ENCODE peak calls at places on chromosomes 4 and X, in seven cellular contexts. O is hepatocyte; G is EH; T is foreskin fibroblast; I is AG08396; F is HS-5; Y is effector CD4-positive, alpha-beta T cell. N is an unnamed sample.

GRCh38 chr4:126799971-126800722 is 832.6 kb upstream of the INTU start:
- DNase-seq in F (no peak), I (no peak), T (peak), Y (no peak), G (peak), O (peak), N (no peak)

GRCh38 chrX:68999351-68999750 is 165.9 kb downstream of the PJA1 start:
- DNase-seq in Y (no peak), F (no peak), G (no peak), O (no peak), T (no peak), I (no peak), N (no peak)

GRCh38 chrX:140071037-140071436 is 105.7 kb upstream of the CXorf66 start:
- DNase-seq in F (no peak), T (no peak), Y (no peak), G (no peak), I (no peak), O (no peak), N (no peak)

GRCh38 chrX:110125435-110125834 is 122.5 kb downstream of the TMEM164 start:
- DNase-seq in I (no peak), F (no peak), O (peak), Y (no peak), G (peak), T (no peak), N (no peak)

GRCh38 chr4:7843831-7844230 is 95.8 kb downstream of the AFAP1 start:
- DNase-seq in T (no peak), G (no peak), O (no peak), F (no peak), I (no peak), Y (no peak), N (no peak)

GRCh38 chrX:72554448-72555140 is 18.0 kb downstream of the HDAC8 start:
- DNase-seq in T (no peak), I (no peak), Y (no peak), O (peak), F (no peak), G (no peak), N (no peak)

GRCh38 chrX:78652971-78653822 is 5.9 kb downstream of the RTL3 start:
- DNase-seq in I (peak), G (peak), T (peak), Y (no peak), F (peak), O (no peak), N (no peak)

GRCh38 chrX:24145340-24146186 is 4.0 kb upstream of the ZFX start:
- DNase-seq in I (peak), Y (no peak), T (no peak), G (peak), O (no peak), F (peak), N (no peak)

GRCh38 chrX:19774905-19775304 is 112.5 kb downstream of the SH3KBP1 start:
- DNase-seq in I (no peak), T (no peak), O (no peak), G (no peak), Y (no peak), F (no peak), N (no peak)

GRCh38 chr4:119816473-119816872 is 187.9 kb upstream of the PDE5A start:
- DNase-seq in T (no peak), G (no peak), O (no peak), I (no peak), Y (no peak), F (no peak), N (no peak)

GRCh38 chr4:53313510-53313909 is 52.4 kb downstream of the SCFD2 start:
- DNase-seq in F (no peak), Y (no peak), I (no peak), G (peak), O (peak), T (no peak), N (no peak)

GRCh38 chrX:43750248-43750676 is 94.2 kb downstream of the MAOA start:
- DNase-seq in I (peak), F (peak), O (peak), T (peak), G (peak), Y (peak), N (peak)

GRCh38 chr4:172851534-172851933 is 317.1 kb upstream of the GALNT7 start:
- DNase-seq in O (no peak), Y (no peak), F (peak), I (no peak), T (peak), G (peak), N (no peak)

GRCh38 chrX:97842468-97843199 is 958.9 kb downstream of the RPA4 start:
- DNase-seq in T (no peak), I (no peak), Y (no peak), O (no peak), G (no peak), F (no peak), N (no peak)

GRCh38 chr4:161714022-161714751 is 449.6 kb downstream of the FSTL5 start:
- DNase-seq in F (peak), I (no peak), T (peak), G (peak), O (no peak), Y (no peak), N (no peak)

N was measured in naive thymus-derived CD8-positive, alpha-beta T cell.